ENCODE peak calls at places on chromosomes 5 and 9, in seven cellular contexts. One of them, this sample, is unnamed.

GRCh38 chr5:61466017-61466416 is 134.0 kb downstream of the ZSWIM6 start:
- DNase-seq in AG04450: no peak
- DNase-seq in cardiac fibroblast: no peak
- DNase-seq in astrocyte of the cerebellum: no peak
- DNase-seq in lower lobe of right lung: no peak
- DNase-seq in bronchial epithelial cell: peak; percentile 13
- DNase-seq in testis: no peak
- DNase-seq in this sample: no peak

GRCh38 chr5:140234590-140234989 is 59.6 kb downstream of the CYSTM1 start:
- DNase-seq in AG04450: no peak
- DNase-seq in cardiac fibroblast: no peak
- DNase-seq in astrocyte of the cerebellum: no peak
- DNase-seq in lower lobe of right lung: no peak
- DNase-seq in bronchial epithelial cell: no peak
- DNase-seq in testis: no peak
- DNase-seq in this sample: no peak

GRCh38 chr9:19759066-19759465 is 29.8 kb downstream of the SLC24A2 start:
- DNase-seq in AG04450: no peak
- DNase-seq in cardiac fibroblast: no peak
- DNase-seq in astrocyte of the cerebellum: no peak
- DNase-seq in lower lobe of right lung: no peak
- DNase-seq in bronchial epithelial cell: no peak
- DNase-seq in testis: no peak
- DNase-seq in this sample: no peak

GRCh38 chr5:141757402-141757801 is 75.4 kb upstream of the ARAP3 start:
- DNase-seq in AG04450: no peak
- DNase-seq in cardiac fibroblast: peak; percentile 58
- DNase-seq in astrocyte of the cerebellum: no peak
- DNase-seq in lower lobe of right lung: no peak
- DNase-seq in bronchial epithelial cell: peak; percentile 57
- DNase-seq in testis: peak; percentile 48
- DNase-seq in this sample: peak; percentile 45

GRCh38 chr9:114893221-114893620 is 37.2 kb downstream of the TNFSF8 start:
- DNase-seq in AG04450: no peak
- DNase-seq in cardiac fibroblast: no peak
- DNase-seq in astrocyte of the cerebellum: no peak
- DNase-seq in lower lobe of right lung: no peak
- DNase-seq in bronchial epithelial cell: no peak
- DNase-seq in testis: no peak
- DNase-seq in this sample: no peak

GRCh38 chr9:93574091-93574899 is 2.1 kb upstream of the PHF2 start:
- DNase-seq in AG04450: no peak
- DNase-seq in cardiac fibroblast: no peak
- DNase-seq in astrocyte of the cerebellum: no peak
- DNase-seq in lower lobe of right lung: no peak
- DNase-seq in bronchial epithelial cell: no peak
- DNase-seq in testis: no peak
- DNase-seq in this sample: no peak

GRCh38 chr9:87695523-87695922 is 30.4 kb upstream of the CTSL start:
- DNase-seq in AG04450: no peak
- DNase-seq in cardiac fibroblast: no peak
- DNase-seq in astrocyte of the cerebellum: no peak
- DNase-seq in lower lobe of right lung: no peak
- DNase-seq in bronchial epithelial cell: no peak
- DNase-seq in testis: no peak
- DNase-seq in this sample: no peak

GRCh38 chr5:55072668-55073067 is 29.8 kb upstream of the GZMA start:
- DNase-seq in AG04450: no peak
- DNase-seq in cardiac fibroblast: no peak
- DNase-seq in astrocyte of the cerebellum: no peak
- DNase-seq in lower lobe of right lung: no peak
- DNase-seq in bronchial epithelial cell: no peak
- DNase-seq in testis: no peak
- DNase-seq in this sample: no peak

GRCh38 chr5:109830955-109831502 is 141.3 kb downstream of the MAN2A1 start:
- DNase-seq in AG04450: no peak
- DNase-seq in cardiac fibroblast: no peak
- DNase-seq in astrocyte of the cerebellum: no peak
- DNase-seq in lower lobe of right lung: no peak
- DNase-seq in bronchial epithelial cell: peak; percentile 47
- DNase-seq in testis: no peak
- DNase-seq in this sample: no peak

GRCh38 chr5:68646142-68646541 is 430.6 kb downstream of the PIK3R1 start:
- DNase-seq in AG04450: no peak
- DNase-seq in cardiac fibroblast: peak; percentile 45
- DNase-seq in astrocyte of the cerebellum: no peak
- DNase-seq in lower lobe of right lung: no peak
- DNase-seq in bronchial epithelial cell: no peak
- DNase-seq in testis: no peak
- DNase-seq in this sample: peak; percentile 31

GRCh38 chr5:41509399-41510175 is 814 bp downstream of the PLCXD3 start:
- DNase-seq in AG04450: no peak
- DNase-seq in cardiac fibroblast: no peak
- DNase-seq in astrocyte of the cerebellum: no peak
- DNase-seq in lower lobe of right lung: no peak
- DNase-seq in bronchial epithelial cell: no peak
- DNase-seq in testis: no peak
- DNase-seq in this sample: no peak

GRCh38 chr5:170746952-170747340 is 36.6 kb upstream of the GABRP start:
- DNase-seq in AG04450: no peak
- DNase-seq in cardiac fibroblast: no peak
- DNase-seq in astrocyte of the cerebellum: no peak
- DNase-seq in lower lobe of right lung: no peak
- DNase-seq in bronchial epithelial cell: no peak
- DNase-seq in testis: no peak
- DNase-seq in this sample: no peak

GRCh38 chr5:170746081-170746951 is 37.2 kb upstream of the GABRP start:
- DNase-seq in AG04450: no peak
- DNase-seq in cardiac fibroblast: no peak
- DNase-seq in astrocyte of the cerebellum: no peak
- DNase-seq in lower lobe of right lung: no peak
- DNase-seq in bronchial epithelial cell: no peak
- DNase-seq in testis: no peak
- DNase-seq in this sample: no peak

GRCh38 chr5:170748986-170749385 is 34.5 kb upstream of the GABRP start:
- DNase-seq in AG04450: no peak
- DNase-seq in cardiac fibroblast: no peak
- DNase-seq in astrocyte of the cerebellum: no peak
- DNase-seq in lower lobe of right lung: no peak
- DNase-seq in bronchial epithelial cell: no peak
- DNase-seq in testis: no peak
- DNase-seq in this sample: no peak

GRCh38 chr5:170747357-170747756 is 36.2 kb upstream of the GABRP start:
- DNase-seq in AG04450: no peak
- DNase-seq in cardiac fibroblast: no peak
- DNase-seq in astrocyte of the cerebellum: no peak
- DNase-seq in lower lobe of right lung: no peak
- DNase-seq in bronchial epithelial cell: no peak
- DNase-seq in testis: no peak
- DNase-seq in this sample: no peak

GRCh38 chr5:170747851-170748250 is 35.7 kb upstream of the GABRP start:
- DNase-seq in AG04450: no peak
- DNase-seq in cardiac fibroblast: peak; percentile 19
- DNase-seq in astrocyte of the cerebellum: no peak
- DNase-seq in lower lobe of right lung: no peak
- DNase-seq in bronchial epithelial cell: no peak
- DNase-seq in testis: no peak
- DNase-seq in this sample: no peak
- TF ChIP-seq CTCF in AG04450: peak; percentile 46
- TF ChIP-seq CTCF in cardiac fibroblast: peak; percentile 42
- TF ChIP-seq CTCF in astrocyte of the cerebellum: peak; percentile 38
- TF ChIP-seq CTCF in lower lobe of right lung: no peak
- TF ChIP-seq CTCF in bronchial epithelial cell: peak; percentile 36
- TF ChIP-seq CTCF in testis: no peak
- TF ChIP-seq CTCF in this sample: peak; percentile 10

GRCh38 chr9:95001720-95002119 is 275.2 kb downstream of the AOPEP start:
- DNase-seq in AG04450: no peak
- DNase-seq in cardiac fibroblast: no peak
- DNase-seq in astrocyte of the cerebellum: no peak
- DNase-seq in lower lobe of right lung: no peak
- DNase-seq in bronchial epithelial cell: no peak
- DNase-seq in testis: no peak
- DNase-seq in this sample: no peak

GRCh38 chr9:94997727-94998126 is 271.2 kb downstream of the AOPEP start:
- DNase-seq in AG04450: no peak
- DNase-seq in cardiac fibroblast: no peak
- DNase-seq in astrocyte of the cerebellum: no peak
- DNase-seq in lower lobe of right lung: no peak
- DNase-seq in bronchial epithelial cell: no peak
- DNase-seq in testis: no peak
- DNase-seq in this sample: no peak

GRCh38 chr9:94999832-95000231 is 273.3 kb downstream of the AOPEP start:
- DNase-seq in AG04450: no peak
- DNase-seq in cardiac fibroblast: no peak
- DNase-seq in astrocyte of the cerebellum: no peak
- DNase-seq in lower lobe of right lung: no peak
- DNase-seq in bronchial epithelial cell: no peak
- DNase-seq in testis: no peak
- DNase-seq in this sample: no peak

GRCh38 chr9:95003694-95004451 is 277.4 kb downstream of the AOPEP start:
- DNase-seq in AG04450: no peak
- DNase-seq in cardiac fibroblast: peak; percentile 68
- DNase-seq in astrocyte of the cerebellum: no peak
- DNase-seq in lower lobe of right lung: peak; percentile 71
- DNase-seq in bronchial epithelial cell: no peak
- DNase-seq in testis: peak; percentile 61
- DNase-seq in this sample: peak; percentile 67

GRCh38 chr9:95000821-95001220 is 274.3 kb downstream of the AOPEP start:
- DNase-seq in AG04450: no peak
- DNase-seq in cardiac fibroblast: no peak
- DNase-seq in astrocyte of the cerebellum: no peak
- DNase-seq in lower lobe of right lung: no peak
- DNase-seq in bronchial epithelial cell: no peak
- DNase-seq in testis: no peak
- DNase-seq in this sample: no peak
- H3K4me3 ChIP-seq in AG04450: no peak overlapping the region
- H3K4me3 ChIP-seq in cardiac fibroblast: peak overlapping the region; percentile 27
- H3K4me3 ChIP-seq in astrocyte of the cerebellum: no peak overlapping the region
- H3K4me3 ChIP-seq in lower lobe of right lung: peak overlapping the region; percentile 24
- H3K4me3 ChIP-seq in bronchial epithelial cell: no peak overlapping the region
- H3K4me3 ChIP-seq in testis: no peak overlapping the region
- H3K4me3 ChIP-seq in this sample: no peak overlapping the region

DNA sequence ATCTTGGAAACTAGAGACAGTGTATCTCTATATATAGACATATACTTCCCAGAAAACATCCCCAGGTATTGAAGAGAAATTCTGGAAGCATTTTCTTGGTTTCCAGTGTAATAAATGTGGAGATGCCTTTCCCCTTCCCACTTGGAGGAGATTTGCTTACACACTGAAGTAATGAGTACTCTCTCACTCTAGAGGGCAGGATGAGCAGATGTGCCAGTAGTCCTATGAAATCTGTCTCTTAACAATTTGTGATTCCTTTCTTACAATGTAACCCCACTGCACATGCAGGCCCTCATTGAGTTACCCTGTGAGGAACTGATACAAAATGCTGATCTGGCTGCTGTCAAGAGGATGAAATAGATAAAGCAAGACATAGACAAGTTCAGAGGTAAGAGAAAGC is 567.2 kb downstream of the SLCO4C1 start:
- DNase-seq in AG04450: no peak
- DNase-seq in cardiac fibroblast: peak; percentile 1
- DNase-seq in astrocyte of the cerebellum: no peak
- DNase-seq in lower lobe of right lung: no peak
- DNase-seq in bronchial epithelial cell: peak; percentile 13
- DNase-seq in testis: peak; percentile 19
- DNase-seq in this sample: no peak
- TF ChIP-seq CTCF in AG04450: no peak
- TF ChIP-seq CTCF in cardiac fibroblast: no peak
- TF ChIP-seq CTCF in astrocyte of the cerebellum: peak; percentile 42
- TF ChIP-seq CTCF in lower lobe of right lung: no peak
- TF ChIP-seq CTCF in bronchial epithelial cell: peak; percentile 15
- TF ChIP-seq CTCF in testis: no peak
- TF ChIP-seq CTCF in this sample: no peak

DNA sequence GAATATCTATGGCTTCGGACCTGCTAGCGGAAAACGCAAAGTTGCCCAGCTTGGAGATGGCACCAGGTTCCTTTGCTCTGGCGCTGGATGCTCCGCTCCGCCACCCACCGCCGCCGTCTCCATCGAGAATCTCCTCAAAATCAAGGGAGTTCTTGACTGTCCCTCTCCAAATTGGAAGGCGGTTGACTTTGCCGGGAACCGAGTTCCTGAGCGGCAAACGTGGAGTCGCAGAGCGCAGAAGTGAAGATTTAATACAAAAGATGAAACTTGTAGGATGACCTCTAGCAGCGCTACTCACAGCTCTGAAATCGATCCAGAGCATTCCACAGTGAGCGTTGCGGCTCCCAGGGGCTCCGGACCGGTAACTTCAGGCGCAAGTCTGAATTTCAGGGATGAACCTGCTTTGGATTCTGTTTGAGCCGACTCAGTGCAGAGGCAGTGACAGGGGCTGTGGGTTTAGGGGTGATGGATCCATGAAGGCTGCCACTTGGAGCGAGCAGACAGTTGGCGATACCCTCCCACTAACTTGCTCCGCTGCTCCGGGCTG is 1641.5 kb upstream of the C9orf72 start:
- DNase-seq in AG04450: no peak
- DNase-seq in cardiac fibroblast: no peak
- DNase-seq in astrocyte of the cerebellum: no peak
- DNase-seq in lower lobe of right lung: no peak
- DNase-seq in bronchial epithelial cell: no peak
- DNase-seq in testis: peak; percentile 26
- DNase-seq in this sample: no peak
- H3K4me3 ChIP-seq in AG04450: no peak overlapping the region
- H3K4me3 ChIP-seq in cardiac fibroblast: peak overlapping the region; percentile 8
- H3K4me3 ChIP-seq in astrocyte of the cerebellum: peak overlapping the region; percentile 44
- H3K4me3 ChIP-seq in lower lobe of right lung: peak overlapping the region; percentile 39
- H3K4me3 ChIP-seq in bronchial epithelial cell: no peak overlapping the region
- H3K4me3 ChIP-seq in testis: peak overlapping the region; percentile 46
- H3K4me3 ChIP-seq in this sample: no peak overlapping the region

GRCh38 chr9:5790923-5791322 is 42.0 kb downstream of the ERMP1 start:
- DNase-seq in AG04450: no peak
- DNase-seq in cardiac fibroblast: no peak
- DNase-seq in astrocyte of the cerebellum: no peak
- DNase-seq in lower lobe of right lung: no peak
- DNase-seq in bronchial epithelial cell: no peak
- DNase-seq in testis: no peak
- DNase-seq in this sample: no peak
- TF ChIP-seq CTCF in AG04450: no peak
- TF ChIP-seq CTCF in cardiac fibroblast: no peak
- TF ChIP-seq CTCF in astrocyte of the cerebellum: no peak
- TF ChIP-seq CTCF in lower lobe of right lung: no peak
- TF ChIP-seq CTCF in bronchial epithelial cell: no peak
- TF ChIP-seq CTCF in testis: no peak
- TF ChIP-seq CTCF in this sample: no peak

GRCh38 chr5:150945501-150945900 is 40.7 kb upstream of the ZNF300 start:
- DNase-seq in AG04450: no peak
- DNase-seq in cardiac fibroblast: peak; percentile 2
- DNase-seq in astrocyte of the cerebellum: no peak
- DNase-seq in lower lobe of right lung: no peak
- DNase-seq in bronchial epithelial cell: peak; percentile 56
- DNase-seq in testis: no peak
- DNase-seq in this sample: peak; percentile 12

GRCh38 chr5:150945947-150946346 is 41.2 kb upstream of the ZNF300 start:
- DNase-seq in AG04450: no peak
- DNase-seq in cardiac fibroblast: peak; percentile 3
- DNase-seq in astrocyte of the cerebellum: no peak
- DNase-seq in lower lobe of right lung: no peak
- DNase-seq in bronchial epithelial cell: no peak
- DNase-seq in testis: peak; percentile 48
- DNase-seq in this sample: peak; percentile 14

GRCh38 chr5:150948539-150948938 is 43.8 kb upstream of the ZNF300 start:
- DNase-seq in AG04450: no peak
- DNase-seq in cardiac fibroblast: no peak
- DNase-seq in astrocyte of the cerebellum: no peak
- DNase-seq in lower lobe of right lung: no peak
- DNase-seq in bronchial epithelial cell: peak; percentile 4
- DNase-seq in testis: no peak
- DNase-seq in this sample: no peak

GRCh38 chr5:150946351-150946905 is 41.6 kb upstream of the ZNF300 start:
- DNase-seq in AG04450: peak; percentile 2
- DNase-seq in cardiac fibroblast: peak; percentile 95
- DNase-seq in astrocyte of the cerebellum: peak; percentile 65
- DNase-seq in lower lobe of right lung: peak; percentile 67
- DNase-seq in bronchial epithelial cell: peak; percentile 52
- DNase-seq in testis: peak; percentile 95
- DNase-seq in this sample: peak; percentile 89
- H3K4me3 ChIP-seq in AG04450: peak overlapping the region; percentile 49
- H3K4me3 ChIP-seq in cardiac fibroblast: peak overlapping the region; percentile 66
- H3K4me3 ChIP-seq in astrocyte of the cerebellum: peak overlapping the region; percentile 44
- H3K4me3 ChIP-seq in lower lobe of right lung: peak overlapping the region; percentile 54
- H3K4me3 ChIP-seq in bronchial epithelial cell: peak overlapping the region; percentile 21
- H3K4me3 ChIP-seq in testis: peak overlapping the region; percentile 63
- H3K4me3 ChIP-seq in this sample: peak overlapping the region; percentile 69

This sample was measured in fibroblast of the aortic adventitia.